ENCODE peak calls at places on chromosomes 12 and 14, in four cellular contexts. One of them, this sample, is unnamed.

GRCh38 chr12:104494816-104495158 is 38.0 kb downstream of the CHST11 start:
- DNase-seq in AG04450: no peak
- DNase-seq in HCT116: no peak
- DNase-seq in CD4-positive, CD25-positive, alpha-beta regulatory T cell: no peak
- DNase-seq in this sample: no peak

GRCh38 chr14:47276931-47277330 is 398.5 kb downstream of the MDGA2 start:
- DNase-seq in HCT116: no peak
- DNase-seq in AG04450: no peak
- DNase-seq in CD4-positive, CD25-positive, alpha-beta regulatory T cell: no peak
- DNase-seq in this sample: no peak

GRCh38 chr12:24997496-24997895 is 48.6 kb upstream of the BCAT1 start:
- DNase-seq in HCT116: no peak
- DNase-seq in AG04450: no peak
- DNase-seq in CD4-positive, CD25-positive, alpha-beta regulatory T cell: no peak
- DNase-seq in this sample: no peak

GRCh38 chr12:114750905-114751304 is 66.9 kb upstream of the TBX3 start:
- DNase-seq in HCT116: no peak
- DNase-seq in AG04450: no peak
- DNase-seq in CD4-positive, CD25-positive, alpha-beta regulatory T cell: no peak
- DNase-seq in this sample: no peak

GRCh38 chr12:117035287-117035686 is 63.9 kb downstream of the TESC start:
- DNase-seq in CD4-positive, CD25-positive, alpha-beta regulatory T cell: no peak
- DNase-seq in AG04450: no peak
- DNase-seq in HCT116: no peak
- DNase-seq in this sample: no peak

GRCh38 chr14:103084021-103084919 is at the start of gene LBHD2:
- DNase-seq in CD4-positive, CD25-positive, alpha-beta regulatory T cell: no peak
- DNase-seq in HCT116: no peak
- DNase-seq in AG04450: no peak
- DNase-seq in this sample: peak; percentile 46

GRCh38 chr14:24317141-24317927 is 6.0 kb downstream of the LTB4R start:
- DNase-seq in CD4-positive, CD25-positive, alpha-beta regulatory T cell: no peak
- DNase-seq in HCT116: no peak
- DNase-seq in AG04450: no peak
- DNase-seq in this sample: no peak

GRCh38 chr14:24613241-24613640 is 3.8 kb upstream of the GZMH start:
- DNase-seq in AG04450: no peak
- DNase-seq in CD4-positive, CD25-positive, alpha-beta regulatory T cell: no peak
- DNase-seq in HCT116: no peak
- DNase-seq in this sample: no peak

GRCh38 chr12:47277972-47278448 is 198.3 kb upstream of the AMIGO2 start:
- DNase-seq in HCT116: peak; percentile 88
- DNase-seq in CD4-positive, CD25-positive, alpha-beta regulatory T cell: no peak
- DNase-seq in AG04450: peak; percentile 61
- DNase-seq in this sample: peak; percentile 83

GRCh38 chr12:9813821-9814798 is 13.2 kb upstream of the KLRF1 start:
- DNase-seq in CD4-positive, CD25-positive, alpha-beta regulatory T cell: peak; percentile 75
- DNase-seq in AG04450: no peak
- DNase-seq in HCT116: peak; percentile 13
- DNase-seq in this sample: peak; percentile 81

GRCh38 chr12:120928864-120929652 is 24.9 kb upstream of the SPPL3 start:
- DNase-seq in HCT116: peak; percentile 90
- DNase-seq in AG04450: no peak
- DNase-seq in CD4-positive, CD25-positive, alpha-beta regulatory T cell: no peak
- DNase-seq in this sample: no peak

GRCh38 chr12:120012067-120012621 is 23.1 kb downstream of the BICDL1 start:
- DNase-seq in CD4-positive, CD25-positive, alpha-beta regulatory T cell: peak; percentile 84
- DNase-seq in AG04450: no peak
- DNase-seq in HCT116: peak; percentile 18
- DNase-seq in this sample: no peak

GRCh38 chr12:131046813-131047788 is 93.4 kb downstream of the ADGRD1 start:
- DNase-seq in AG04450: no peak
- DNase-seq in HCT116: no peak
- DNase-seq in CD4-positive, CD25-positive, alpha-beta regulatory T cell: no peak
- DNase-seq in this sample: no peak

GRCh38 chr14:105894978-105895881 is 368.8 kb downstream of the TMEM121 start:
- DNase-seq in AG04450: no peak
- DNase-seq in CD4-positive, CD25-positive, alpha-beta regulatory T cell: no peak
- DNase-seq in HCT116: no peak
- DNase-seq in this sample: no peak

GRCh38 chr14:36313898-36314297 is 6.5 kb downstream of the MBIP start:
- DNase-seq in CD4-positive, CD25-positive, alpha-beta regulatory T cell: no peak
- DNase-seq in HCT116: no peak
- DNase-seq in AG04450: no peak
- DNase-seq in this sample: peak; percentile 12

GRCh38 chr12:16174282-16174681 is 103.2 kb downstream of the SLC15A5 start:
- DNase-seq in CD4-positive, CD25-positive, alpha-beta regulatory T cell: no peak
- DNase-seq in HCT116: no peak
- DNase-seq in AG04450: no peak
- DNase-seq in this sample: no peak

GRCh38 chr14:27190286-27190685 is 592.5 kb upstream of the NOVA1 start:
- DNase-seq in HCT116: no peak
- DNase-seq in CD4-positive, CD25-positive, alpha-beta regulatory T cell: no peak
- DNase-seq in AG04450: no peak
- DNase-seq in this sample: no peak

GRCh38 chr12:32027684-32028355 is 68.6 kb downstream of the RESF1 start:
- DNase-seq in AG04450: no peak
- DNase-seq in HCT116: no peak
- DNase-seq in CD4-positive, CD25-positive, alpha-beta regulatory T cell: no peak
- DNase-seq in this sample: no peak

GRCh38 chr14:85332401-85332800 is 197.5 kb upstream of the FLRT2 start:
- DNase-seq in CD4-positive, CD25-positive, alpha-beta regulatory T cell: no peak
- DNase-seq in HCT116: no peak
- DNase-seq in AG04450: no peak
- DNase-seq in this sample: peak; percentile 19

GRCh38 chr12:93048646-93049045 is 119.6 kb upstream of the EEA1 start:
- DNase-seq in HCT116: no peak
- DNase-seq in CD4-positive, CD25-positive, alpha-beta regulatory T cell: no peak
- DNase-seq in AG04450: no peak
- DNase-seq in this sample: no peak

GRCh38 chr14:34426313-34427295 is 35.4 kb downstream of the SPTSSA start:
- DNase-seq in HCT116: no peak
- DNase-seq in CD4-positive, CD25-positive, alpha-beta regulatory T cell: no peak
- DNase-seq in AG04450: no peak
- DNase-seq in this sample: no peak

GRCh38 chr12:9273276-9273675 is 65.1 kb upstream of the PZP start:
- DNase-seq in AG04450: no peak
- DNase-seq in CD4-positive, CD25-positive, alpha-beta regulatory T cell: no peak
- DNase-seq in HCT116: no peak
- DNase-seq in this sample: no peak

GRCh38 chr14:104928391-104929133 is 3.9 kb downstream of the PLD4 start:
- DNase-seq in AG04450: no peak
- DNase-seq in HCT116: no peak
- DNase-seq in CD4-positive, CD25-positive, alpha-beta regulatory T cell: no peak
- DNase-seq in this sample: no peak

GRCh38 chr12:109772622-109773321 is 59.1 kb downstream of the FAM222A start:
- DNase-seq in AG04450: no peak
- DNase-seq in HCT116: no peak
- DNase-seq in CD4-positive, CD25-positive, alpha-beta regulatory T cell: no peak
- DNase-seq in this sample: no peak

GRCh38 chr12:91870872-91871707 is 274.6 kb downstream of the BTG1 start:
- DNase-seq in AG04450: no peak
- DNase-seq in CD4-positive, CD25-positive, alpha-beta regulatory T cell: no peak
- DNase-seq in HCT116: no peak
- DNase-seq in this sample: no peak

GRCh38 chr12:118760623-118761022 is 220.7 kb upstream of the SRRM4 start:
- DNase-seq in HCT116: no peak
- DNase-seq in CD4-positive, CD25-positive, alpha-beta regulatory T cell: no peak
- DNase-seq in AG04450: no peak
- DNase-seq in this sample: no peak
- H3K27ac ChIP-seq in HCT116: no peak overlapping the region
- H3K27ac ChIP-seq in CD4-positive, CD25-positive, alpha-beta regulatory T cell: no peak overlapping the region
- H3K27ac ChIP-seq in AG04450: no peak overlapping the region
- H3K27ac ChIP-seq in this sample: no peak overlapping the region

DNA sequence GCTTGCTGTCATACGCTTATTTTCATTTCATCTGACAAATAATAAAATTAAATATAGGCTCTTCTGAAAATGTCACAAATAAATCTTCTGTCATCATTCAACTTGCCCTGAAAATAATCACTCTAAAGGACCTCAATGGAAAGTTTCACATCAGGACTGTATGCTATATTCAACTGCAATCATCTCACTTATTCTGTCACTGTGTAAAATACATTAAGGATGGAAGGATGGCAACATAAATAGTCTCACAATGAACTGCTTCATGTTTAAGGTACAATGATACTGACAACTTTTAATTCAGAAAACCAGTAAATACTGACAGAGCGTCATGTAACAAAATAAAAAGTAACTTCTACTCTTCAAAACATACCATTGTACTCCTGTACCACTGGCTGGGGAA is 82.1 kb downstream of the CEP83 start:
- DNase-seq in AG04450: no peak
- DNase-seq in HCT116: no peak
- DNase-seq in CD4-positive, CD25-positive, alpha-beta regulatory T cell: no peak
- DNase-seq in this sample: no peak
- H3K27ac ChIP-seq in AG04450: no peak overlapping the region
- H3K27ac ChIP-seq in HCT116: no peak overlapping the region
- H3K27ac ChIP-seq in CD4-positive, CD25-positive, alpha-beta regulatory T cell: no peak overlapping the region
- H3K27ac ChIP-seq in this sample: no peak overlapping the region

GRCh38 chr12:22272596-22272995 is 61.9 kb downstream of the ST8SIA1 start:
- DNase-seq in AG04450: no peak
- DNase-seq in HCT116: no peak
- DNase-seq in CD4-positive, CD25-positive, alpha-beta regulatory T cell: no peak
- DNase-seq in this sample: no peak

GRCh38 chr12:22271036-22271435 is 63.5 kb downstream of the ST8SIA1 start:
- DNase-seq in HCT116: no peak
- DNase-seq in AG04450: peak; percentile 64
- DNase-seq in CD4-positive, CD25-positive, alpha-beta regulatory T cell: no peak
- DNase-seq in this sample: no peak

GRCh38 chr12:22276313-22276712 is 58.2 kb downstream of the ST8SIA1 start:
- DNase-seq in AG04450: no peak
- DNase-seq in CD4-positive, CD25-positive, alpha-beta regulatory T cell: no peak
- DNase-seq in HCT116: no peak
- DNase-seq in this sample: no peak

GRCh38 chr12:22276846-22277245 is 57.7 kb downstream of the ST8SIA1 start:
- DNase-seq in AG04450: no peak
- DNase-seq in CD4-positive, CD25-positive, alpha-beta regulatory T cell: no peak
- DNase-seq in HCT116: no peak
- DNase-seq in this sample: no peak

DNA sequence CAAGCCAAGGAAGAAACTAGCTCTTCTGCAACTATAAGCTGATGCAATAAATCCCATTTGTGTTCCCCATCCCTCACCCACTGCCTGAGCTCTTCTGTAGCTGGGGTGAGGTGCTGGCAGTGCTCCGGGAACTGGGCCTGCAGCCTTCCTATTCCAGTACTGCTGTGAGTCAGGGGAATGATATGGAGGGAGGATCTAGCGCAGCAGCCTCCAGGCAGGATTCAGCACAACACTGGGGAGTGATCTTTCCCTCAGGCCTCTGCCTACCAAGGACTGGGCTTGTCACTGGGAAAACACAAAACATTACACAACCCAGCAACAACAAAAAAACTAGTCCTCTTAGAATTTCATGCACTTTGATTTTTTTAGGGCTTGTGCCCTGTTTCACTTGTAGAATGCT is 58.7 kb downstream of the ST8SIA1 start:
- DNase-seq in CD4-positive, CD25-positive, alpha-beta regulatory T cell: no peak
- DNase-seq in HCT116: no peak
- DNase-seq in AG04450: peak; percentile 98
- DNase-seq in this sample: no peak
- H3K27ac ChIP-seq in CD4-positive, CD25-positive, alpha-beta regulatory T cell: no peak overlapping the region
- H3K27ac ChIP-seq in HCT116: no peak overlapping the region
- H3K27ac ChIP-seq in AG04450: peak overlapping the region; percentile 91
- H3K27ac ChIP-seq in this sample: no peak overlapping the region

DNA sequence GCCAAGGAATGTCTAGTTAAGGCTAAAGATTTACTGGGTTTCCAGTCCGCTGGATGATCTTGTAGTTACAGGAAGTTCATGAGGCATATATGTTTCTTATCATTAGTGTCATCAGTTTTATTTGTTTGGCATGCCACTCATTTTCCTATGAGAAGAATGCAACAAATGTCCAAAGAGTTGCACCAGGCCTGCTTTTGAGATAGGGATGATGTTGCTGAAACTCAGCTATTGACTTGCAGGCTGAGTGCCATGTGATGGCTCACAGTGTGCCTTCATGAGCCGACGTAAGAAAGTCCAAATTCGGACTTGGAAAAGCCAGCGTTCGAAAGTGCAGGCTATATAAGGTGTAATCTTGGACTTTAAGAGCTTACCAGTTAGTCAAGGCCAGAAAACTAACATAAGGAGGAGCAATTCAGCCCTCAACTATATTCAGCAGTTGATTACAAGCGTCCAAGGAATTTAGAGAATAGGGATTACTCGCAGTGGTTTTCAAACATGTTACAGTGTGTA is 101.4 kb downstream of the LGMN start:
- DNase-seq in HCT116: no peak
- DNase-seq in AG04450: peak; percentile 84
- DNase-seq in CD4-positive, CD25-positive, alpha-beta regulatory T cell: no peak
- DNase-seq in this sample: no peak
- H3K27ac ChIP-seq in HCT116: no peak overlapping the region
- H3K27ac ChIP-seq in AG04450: peak overlapping the region; percentile 100
- H3K27ac ChIP-seq in CD4-positive, CD25-positive, alpha-beta regulatory T cell: no peak overlapping the region
- H3K27ac ChIP-seq in this sample: no peak overlapping the region

GRCh38 chr14:68974759-68975347 is 4.2 kb downstream of the ACTN1 start:
- DNase-seq in CD4-positive, CD25-positive, alpha-beta regulatory T cell: no peak
- DNase-seq in HCT116: no peak
- DNase-seq in AG04450: no peak
- DNase-seq in this sample: no peak
- H3K27ac ChIP-seq in CD4-positive, CD25-positive, alpha-beta regulatory T cell: peak overlapping the region; percentile 15
- H3K27ac ChIP-seq in HCT116: no peak overlapping the region
- H3K27ac ChIP-seq in AG04450: peak overlapping the region; percentile 11
- H3K27ac ChIP-seq in this sample: no peak overlapping the region

GRCh38 chr12:22667122-22667521 is 42.2 kb downstream of the ETNK1 start:
- DNase-seq in HCT116: no peak
- DNase-seq in CD4-positive, CD25-positive, alpha-beta regulatory T cell: no peak
- DNase-seq in AG04450: no peak
- DNase-seq in this sample: no peak
- H3K27ac ChIP-seq in HCT116: no peak overlapping the region
- H3K27ac ChIP-seq in CD4-positive, CD25-positive, alpha-beta regulatory T cell: no peak overlapping the region
- H3K27ac ChIP-seq in AG04450: no peak overlapping the region
- H3K27ac ChIP-seq in this sample: no peak overlapping the region

GRCh38 chr14:65476290-65476941 is 63.9 kb downstream of the FUT8 start:
- DNase-seq in AG04450: no peak
- DNase-seq in HCT116: no peak
- DNase-seq in CD4-positive, CD25-positive, alpha-beta regulatory T cell: no peak
- DNase-seq in this sample: no peak

GRCh38 chr14:65479386-65479785 is 66.9 kb downstream of the FUT8 start:
- DNase-seq in CD4-positive, CD25-positive, alpha-beta regulatory T cell: no peak
- DNase-seq in AG04450: no peak
- DNase-seq in HCT116: no peak
- DNase-seq in this sample: no peak

GRCh38 chr14:65478017-65478416 is 65.5 kb downstream of the FUT8 start:
- DNase-seq in CD4-positive, CD25-positive, alpha-beta regulatory T cell: no peak
- DNase-seq in HCT116: peak; percentile 16
- DNase-seq in AG04450: no peak
- DNase-seq in this sample: no peak

GRCh38 chr14:65476942-65477318 is 64.4 kb downstream of the FUT8 start:
- DNase-seq in HCT116: no peak
- DNase-seq in CD4-positive, CD25-positive, alpha-beta regulatory T cell: no peak
- DNase-seq in AG04450: no peak
- DNase-seq in this sample: no peak

GRCh38 chr14:65478596-65478995 is 66.1 kb downstream of the FUT8 start:
- DNase-seq in CD4-positive, CD25-positive, alpha-beta regulatory T cell: no peak
- DNase-seq in HCT116: peak; percentile 38
- DNase-seq in AG04450: no peak
- DNase-seq in this sample: peak; percentile 39
- H3K27ac ChIP-seq in CD4-positive, CD25-positive, alpha-beta regulatory T cell: no peak overlapping the region
- H3K27ac ChIP-seq in HCT116: no peak overlapping the region
- H3K27ac ChIP-seq in AG04450: no peak overlapping the region
- H3K27ac ChIP-seq in this sample: no peak overlapping the region

This sample was measured in A673.